ENCODE peak calls at places on chromosomes 1 and 21, in eight cellular contexts. O is right atrium auricular region; K is GM12865; F is CD8-positive, alpha-beta T cell; X is neural progenitor cell; Z is transverse colon; U is upper lobe of left lung; I is cardiac muscle cell. R is an unnamed sample.

GRCh38 chr1:43322506-43322905 is 15.1 kb upstream of the MPL start:
- DNase-seq in O (no peak), K (no peak), F (no peak), X (no peak), Z (no peak), U (no peak), I (no peak), R (no peak)

GRCh38 chr21:37412603-37413360 is 46.2 kb downstream of the DYRK1A start:
- DNase-seq in O (no peak), K (no peak), F (no peak), X (no peak), Z (no peak), U (no peak), I (peak), R (no peak)

GRCh38 chr1:67687649-67688048 is 2.6 kb downstream of the GADD45A start:
- DNase-seq in O (no peak), K (no peak), F (no peak), X (no peak), Z (no peak), U (no peak), I (peak), R (no peak)

GRCh38 chr21:42025392-42026071 is 15.4 kb upstream of the ZBTB21 start:
- DNase-seq in O (no peak), K (no peak), F (no peak), X (no peak), Z (no peak), U (no peak), I (peak), R (no peak)

GRCh38 chr1:163834778-163835177 is 513.0 kb downstream of the NUF2 start:
- DNase-seq in O (no peak), K (no peak), F (no peak), X (no peak), Z (no peak), U (no peak), I (no peak), R (no peak)

GRCh38 chr1:172662464-172663109 is 3.7 kb downstream of the FASLG start:
- DNase-seq in O (no peak), K (peak), F (peak), X (no peak), Z (peak), U (peak), I (peak), R (peak)

GRCh38 chr1:159869607-159870006 is 7.2 kb upstream of the VSIG8 start:
- DNase-seq in O (no peak), K (no peak), F (no peak), X (no peak), Z (no peak), U (no peak), I (no peak), R (no peak)

GRCh38 chr1:240608707-240609106 is 3.2 kb downstream of the GREM2 start:
- DNase-seq in O (no peak), K (peak), F (no peak), X (peak), Z (peak), U (no peak), I (no peak), R (no peak)

GRCh38 chr21:44521928-44522752 is 17.9 kb downstream of the KRTAP10-1 start:
- DNase-seq in O (no peak), K (no peak), F (peak), X (no peak), Z (peak), U (no peak), I (no peak), R (no peak)

DNA sequence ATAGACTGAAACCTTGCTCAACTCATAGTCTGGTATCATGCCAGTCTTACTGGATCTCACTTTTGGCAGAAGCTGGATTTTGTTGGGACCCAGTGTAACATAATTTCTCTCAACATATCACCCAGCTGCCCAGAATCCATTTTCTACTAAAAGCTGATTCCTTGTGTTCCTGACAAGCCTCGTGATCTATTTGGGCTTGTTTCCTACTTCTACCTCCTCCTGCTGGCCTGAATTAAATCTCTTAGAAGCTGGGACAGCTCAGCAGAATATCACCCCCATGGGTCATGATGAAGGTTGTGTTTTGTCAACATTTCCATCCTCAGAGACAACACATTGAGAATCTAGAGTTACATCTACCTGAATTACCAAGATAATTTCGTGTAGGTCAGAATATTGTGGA is 7.7 kb downstream of the GOLT1A start:
- DNase-seq in O (no peak), K (no peak), F (no peak), X (no peak), Z (no peak), U (no peak), I (peak), R (no peak)
- TF ChIP-seq CTCF in O (no peak), K (no peak), F (no peak), X (no peak), Z (no peak), U (no peak), I (no peak), R (no peak)

GRCh38 chr1:153783233-153784190 is 8.3 kb downstream of the SLC27A3 start:
- DNase-seq in O (peak), K (peak), F (peak), X (peak), Z (peak), U (peak), I (peak), R (peak)
- TF ChIP-seq CTCF in O (peak), K (no peak), F (no peak), X (peak), Z (peak), U (peak), I (no peak), R (no peak)

GRCh38 chr1:205216588-205216987 is 5.1 kb upstream of the DSTYK start:
- DNase-seq in O (no peak), K (no peak), F (no peak), X (no peak), Z (no peak), U (no peak), I (no peak), R (no peak)

GRCh38 chr1:205214756-205215155 is 3.3 kb upstream of the DSTYK start:
- DNase-seq in O (no peak), K (no peak), F (no peak), X (no peak), Z (no peak), U (no peak), I (no peak), R (no peak)

GRCh38 chr1:205208805-205209204 is 2.7 kb downstream of the DSTYK start:
- DNase-seq in O (no peak), K (no peak), F (no peak), X (no peak), Z (no peak), U (no peak), I (no peak), R (no peak)

GRCh38 chr1:205211839-205212241 is 338 bp upstream of the DSTYK start:
- DNase-seq in O (no peak), K (no peak), F (no peak), X (no peak), Z (no peak), U (no peak), I (no peak), R (no peak)

DNA sequence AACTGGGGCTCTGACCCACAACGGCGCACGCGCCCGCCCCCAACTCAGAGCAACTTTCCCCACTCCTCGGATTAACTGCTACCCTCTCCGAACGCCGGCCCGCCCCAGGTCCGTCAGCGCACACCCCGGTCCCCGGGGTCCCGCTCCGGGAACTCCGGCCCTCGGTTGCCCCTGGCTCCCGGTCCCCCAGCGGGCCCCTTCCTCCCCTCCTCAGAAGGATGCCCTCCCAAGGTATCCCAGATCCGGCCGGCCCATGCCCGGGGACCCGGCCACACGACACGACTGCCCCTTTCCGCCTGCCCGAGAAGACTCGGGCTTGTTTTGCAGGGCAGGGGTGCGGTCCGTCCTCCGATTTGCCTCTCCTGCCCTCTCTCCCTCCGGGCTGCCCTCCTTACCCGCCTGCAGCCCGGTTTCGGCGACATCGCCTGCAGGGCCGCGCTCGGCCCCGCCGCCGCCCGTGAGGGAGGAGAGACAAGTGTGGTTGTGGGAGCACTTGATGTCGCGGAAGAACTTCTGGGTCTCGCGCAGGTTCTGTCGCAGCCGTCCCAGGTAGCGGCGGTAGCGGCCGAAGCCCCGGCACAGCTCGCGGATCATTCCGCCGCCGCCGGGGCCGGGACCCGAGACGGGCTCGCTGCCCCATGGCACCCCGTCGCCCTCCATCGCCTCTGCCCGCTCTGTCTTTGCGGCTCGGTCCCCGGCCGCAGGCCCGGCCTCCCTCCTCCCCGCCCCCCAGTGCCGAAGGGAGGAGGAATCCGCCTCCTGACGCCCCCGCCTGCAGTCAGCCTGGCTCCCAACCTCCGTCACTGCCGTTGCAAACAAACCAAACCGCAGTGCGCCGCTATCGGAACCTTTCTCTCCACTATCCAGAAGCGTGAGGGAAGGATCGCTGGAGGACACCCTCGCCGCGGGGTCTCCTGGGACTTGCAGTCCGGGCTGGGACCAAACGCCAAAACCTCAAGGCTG is at the start of gene DSTYK:
- DNase-seq in O (peak), K (peak), F (peak), X (peak), Z (peak), U (peak), I (peak), R (peak)
- TF ChIP-seq CTCF in O (no peak), K (no peak), F (no peak), X (no peak), Z (no peak), U (peak), I (no peak), R (no peak)

GRCh38 chr1:20233394-20233793 is 47.1 kb upstream of the PLA2G2C start:
- DNase-seq in O (no peak), K (peak), F (no peak), X (peak), Z (no peak), U (no peak), I (peak), R (no peak)
- TF ChIP-seq CTCF in O (peak), K (peak), F (peak), X (peak), Z (peak), U (no peak), I (peak), R (peak)

GRCh38 chr1:220544901-220545303 is 17.0 kb downstream of the MARK1 start:
- DNase-seq in O (no peak), K (peak), F (no peak), X (peak), Z (no peak), U (peak), I (peak), R (no peak)
- TF ChIP-seq CTCF in O (no peak), K (peak), F (no peak), X (peak), Z (no peak), U (no peak), I (peak), R (no peak)